ENCODE peak calls at places on chromosomes 13 and 19, in four cellular contexts. J is AML-193; U is stimulated activated CD8-positive, alpha-beta memory T cell treated with anti-CD3 and anti-CD28 coated beads, Interleukin-4, amount 100 ng/mL, for 24 hours; F is activated gamma-delta T cell treated with anti-CD3 and anti-CD28 coated beads, Interleukin-2, amount 50 U/mL, for 16 hours. L is an unnamed sample.
A peak's percentile ranks its signal among the peaks of the same experiment; 100 is the strongest.

GRCh38 chr13:66114127-66114526 is 1116.0 kb downstream of the PCDH9 start:
- DNase-seq in J (no peak), U (no peak), F (no peak), L (no peak)

GRCh38 chr19:30105723-30106122 is 163.7 kb downstream of the URI1 start:
- DNase-seq in J (no peak), U (no peak), F (no peak), L (no peak)

GRCh38 chr19:10812902-10813404 is 23.1 kb downstream of the TMED1 start:
- DNase-seq in J (peak; percentile 69), U (peak; percentile 19), F (no peak), L (no peak)

GRCh38 chr19:35949131-35949530 is 13.0 kb downstream of the LRFN3 start:
- DNase-seq in J (no peak), U (no peak), F (no peak), L (no peak)

GRCh38 chr13:28478127-28478526 is 16.8 kb downstream of the FLT1 start:
- DNase-seq in J (no peak), U (no peak), F (no peak), L (no peak)

GRCh38 chr13:50911051-50911690 is 1.6 kb downstream of the RNASEH2B start:
- DNase-seq in J (peak; percentile 44), U (no peak), F (no peak), L (no peak)

GRCh38 chr13:48492123-48493075 is 40.5 kb downstream of the RCBTB2 start:
- DNase-seq in J (peak; percentile 98), U (peak; percentile 45), F (peak; percentile 57), L (no peak)

GRCh38 chr13:43167058-43167457 is 143.7 kb downstream of the DNAJC15 start:
- DNase-seq in J (no peak), U (no peak), F (no peak), L (no peak)

GRCh38 chr13:51009597-51009996 is 100.0 kb downstream of the RNASEH2B start:
- DNase-seq in J (no peak), U (no peak), F (no peak), L (no peak)

GRCh38 chr19:16076154-16076957 is at the start of gene TPM4:
- DNase-seq in J (peak; percentile 34), U (peak; percentile 76), F (peak; percentile 59), L (no peak)

GRCh38 chr19:43789029-43789428 is 8.3 kb upstream of the KCNN4 start:
- DNase-seq in J (no peak), U (no peak), F (no peak), L (no peak)